ENCODE peak calls at places on chromosome 6, in five cellular contexts. One of them, this sample, is unnamed.

GRCh38 chr6:26576407-26576843 is 20.3 kb upstream of the ABT1 start:
- DNase-seq in coronary artery: no peak
- DNase-seq in stomach: no peak
- DNase-seq in CD8-positive, alpha-beta T cell: no peak
- DNase-seq in fibroblast of mammary gland: no peak
- DNase-seq in this sample: no peak

GRCh38 chr6:150617496-150618460 is 18.1 kb downstream of the PLEKHG1 start:
- DNase-seq in coronary artery: no peak
- DNase-seq in stomach: no peak
- DNase-seq in CD8-positive, alpha-beta T cell: no peak
- DNase-seq in fibroblast of mammary gland: no peak
- DNase-seq in this sample: no peak

GRCh38 chr6:40848868-40849524 is 190.0 kb downstream of the UNC5CL start:
- DNase-seq in coronary artery: no peak
- DNase-seq in stomach: no peak
- DNase-seq in CD8-positive, alpha-beta T cell: no peak
- DNase-seq in fibroblast of mammary gland: no peak
- DNase-seq in this sample: no peak

GRCh38 chr6:143055213-143055612 is 5.5 kb upstream of the AIG1 start:
- DNase-seq in coronary artery: no peak
- DNase-seq in stomach: no peak
- DNase-seq in CD8-positive, alpha-beta T cell: no peak
- DNase-seq in fibroblast of mammary gland: no peak
- DNase-seq in this sample: no peak

GRCh38 chr6:113447088-113447831 is 409.9 kb upstream of the MARCKS start:
- DNase-seq in coronary artery: no peak
- DNase-seq in stomach: no peak
- DNase-seq in CD8-positive, alpha-beta T cell: no peak
- DNase-seq in fibroblast of mammary gland: peak
- DNase-seq in this sample: peak

GRCh38 chr6:43035495-43036194 is 14.2 kb downstream of the RRP36 start:
- DNase-seq in coronary artery: no peak
- DNase-seq in stomach: no peak
- DNase-seq in CD8-positive, alpha-beta T cell: no peak
- DNase-seq in fibroblast of mammary gland: no peak
- DNase-seq in this sample: no peak

GRCh38 chr6:158847786-158848185 is 28.6 kb upstream of the EZR start:
- DNase-seq in coronary artery: no peak
- DNase-seq in stomach: no peak
- DNase-seq in CD8-positive, alpha-beta T cell: no peak
- DNase-seq in fibroblast of mammary gland: no peak
- DNase-seq in this sample: no peak

GRCh38 chr6:10411915-10412164 is 3.0 kb downstream of the TFAP2A start:
- DNase-seq in coronary artery: peak
- DNase-seq in stomach: no peak
- DNase-seq in CD8-positive, alpha-beta T cell: no peak
- DNase-seq in fibroblast of mammary gland: peak
- DNase-seq in this sample: no peak

GRCh38 chr6:81253821-81254220 is 498.7 kb downstream of the TENT5A start:
- DNase-seq in coronary artery: no peak
- DNase-seq in stomach: no peak
- DNase-seq in CD8-positive, alpha-beta T cell: no peak
- DNase-seq in fibroblast of mammary gland: peak
- DNase-seq in this sample: no peak

GRCh38 chr6:151078655-151079054 is 161.1 kb upstream of the AKAP12 start:
- DNase-seq in coronary artery: no peak
- DNase-seq in stomach: no peak
- DNase-seq in CD8-positive, alpha-beta T cell: no peak
- DNase-seq in fibroblast of mammary gland: no peak
- DNase-seq in this sample: no peak

GRCh38 chr6:157779705-157780604 is 43.1 kb upstream of the SNX9 start:
- DNase-seq in coronary artery: no peak
- DNase-seq in stomach: no peak
- DNase-seq in CD8-positive, alpha-beta T cell: no peak
- DNase-seq in fibroblast of mammary gland: peak
- DNase-seq in this sample: no peak

GRCh38 chr6:42193491-42193894 is 1.3 kb downstream of the GUCA1B start:
- DNase-seq in coronary artery: no peak
- DNase-seq in stomach: no peak
- DNase-seq in CD8-positive, alpha-beta T cell: no peak
- DNase-seq in fibroblast of mammary gland: peak
- DNase-seq in this sample: peak

GRCh38 chr6:101830501-101831031 is 437.1 kb downstream of the GRIK2 start:
- DNase-seq in coronary artery: no peak
- DNase-seq in stomach: no peak
- DNase-seq in CD8-positive, alpha-beta T cell: no peak
- DNase-seq in fibroblast of mammary gland: peak
- DNase-seq in this sample: peak

GRCh38 chr6:153231048-153231635 is 100.1 kb upstream of the RGS17 start:
- DNase-seq in coronary artery: no peak
- DNase-seq in stomach: peak
- DNase-seq in CD8-positive, alpha-beta T cell: no peak
- DNase-seq in fibroblast of mammary gland: peak
- DNase-seq in this sample: peak

GRCh38 chr6:46044876-46045617 is 29.4 kb upstream of the CLIC5 start:
- DNase-seq in coronary artery: peak
- DNase-seq in stomach: peak
- DNase-seq in CD8-positive, alpha-beta T cell: no peak
- DNase-seq in fibroblast of mammary gland: peak
- DNase-seq in this sample: peak

GRCh38 chr6:40774932-40775331 is 187.8 kb upstream of the LRFN2 start:
- DNase-seq in coronary artery: no peak
- DNase-seq in stomach: no peak
- DNase-seq in CD8-positive, alpha-beta T cell: no peak
- DNase-seq in fibroblast of mammary gland: no peak
- DNase-seq in this sample: no peak

GRCh38 chr6:73329201-73329600 is 24.9 kb downstream of the DPPA5 start:
- DNase-seq in coronary artery: no peak
- DNase-seq in stomach: no peak
- DNase-seq in CD8-positive, alpha-beta T cell: no peak
- DNase-seq in fibroblast of mammary gland: no peak
- DNase-seq in this sample: no peak

GRCh38 chr6:126537437-126537836 is 197.5 kb downstream of the CENPW start:
- DNase-seq in coronary artery: no peak
- DNase-seq in stomach: no peak
- DNase-seq in CD8-positive, alpha-beta T cell: no peak
- DNase-seq in fibroblast of mammary gland: no peak
- DNase-seq in this sample: no peak

GRCh38 chr6:75204222-75204958 is 1.5 kb downstream of the COL12A1 start:
- DNase-seq in coronary artery: peak
- DNase-seq in stomach: peak
- DNase-seq in CD8-positive, alpha-beta T cell: no peak
- DNase-seq in fibroblast of mammary gland: peak
- DNase-seq in this sample: peak

GRCh38 chr6:75204959-75205775 is 686 bp downstream of the COL12A1 start:
- DNase-seq in coronary artery: peak
- DNase-seq in stomach: no peak
- DNase-seq in CD8-positive, alpha-beta T cell: no peak
- DNase-seq in fibroblast of mammary gland: peak
- DNase-seq in this sample: no peak

GRCh38 chr6:75207211-75207984 is 1.5 kb upstream of the COL12A1 start:
- DNase-seq in coronary artery: no peak
- DNase-seq in stomach: no peak
- DNase-seq in CD8-positive, alpha-beta T cell: no peak
- DNase-seq in fibroblast of mammary gland: peak
- DNase-seq in this sample: no peak

GRCh38 chr6:75206338-75207210 is 721 bp upstream of the COL12A1 start:
- DNase-seq in coronary artery: peak
- DNase-seq in stomach: no peak
- DNase-seq in CD8-positive, alpha-beta T cell: no peak
- DNase-seq in fibroblast of mammary gland: peak
- DNase-seq in this sample: no peak

GRCh38 chr6:75205776-75206334 is at the start of gene COL12A1:
- DNase-seq in coronary artery: peak
- DNase-seq in stomach: peak
- DNase-seq in CD8-positive, alpha-beta T cell: no peak
- DNase-seq in fibroblast of mammary gland: peak
- DNase-seq in this sample: peak
- H3K4me3 ChIP-seq in coronary artery: peak
- H3K4me3 ChIP-seq in stomach: peak
- H3K4me3 ChIP-seq in CD8-positive, alpha-beta T cell: peak
- H3K4me3 ChIP-seq in fibroblast of mammary gland: peak
- H3K4me3 ChIP-seq in this sample: peak

GRCh38 chr6:111800468-111800760 is 72.8 kb downstream of the FYN start:
- DNase-seq in coronary artery: no peak
- DNase-seq in stomach: no peak
- DNase-seq in CD8-positive, alpha-beta T cell: no peak
- DNase-seq in fibroblast of mammary gland: no peak
- DNase-seq in this sample: no peak
- H3K4me3 ChIP-seq in coronary artery: peak
- H3K4me3 ChIP-seq in stomach: no peak
- H3K4me3 ChIP-seq in CD8-positive, alpha-beta T cell: no peak
- H3K4me3 ChIP-seq in fibroblast of mammary gland: no peak
- H3K4me3 ChIP-seq in this sample: no peak

DNA sequence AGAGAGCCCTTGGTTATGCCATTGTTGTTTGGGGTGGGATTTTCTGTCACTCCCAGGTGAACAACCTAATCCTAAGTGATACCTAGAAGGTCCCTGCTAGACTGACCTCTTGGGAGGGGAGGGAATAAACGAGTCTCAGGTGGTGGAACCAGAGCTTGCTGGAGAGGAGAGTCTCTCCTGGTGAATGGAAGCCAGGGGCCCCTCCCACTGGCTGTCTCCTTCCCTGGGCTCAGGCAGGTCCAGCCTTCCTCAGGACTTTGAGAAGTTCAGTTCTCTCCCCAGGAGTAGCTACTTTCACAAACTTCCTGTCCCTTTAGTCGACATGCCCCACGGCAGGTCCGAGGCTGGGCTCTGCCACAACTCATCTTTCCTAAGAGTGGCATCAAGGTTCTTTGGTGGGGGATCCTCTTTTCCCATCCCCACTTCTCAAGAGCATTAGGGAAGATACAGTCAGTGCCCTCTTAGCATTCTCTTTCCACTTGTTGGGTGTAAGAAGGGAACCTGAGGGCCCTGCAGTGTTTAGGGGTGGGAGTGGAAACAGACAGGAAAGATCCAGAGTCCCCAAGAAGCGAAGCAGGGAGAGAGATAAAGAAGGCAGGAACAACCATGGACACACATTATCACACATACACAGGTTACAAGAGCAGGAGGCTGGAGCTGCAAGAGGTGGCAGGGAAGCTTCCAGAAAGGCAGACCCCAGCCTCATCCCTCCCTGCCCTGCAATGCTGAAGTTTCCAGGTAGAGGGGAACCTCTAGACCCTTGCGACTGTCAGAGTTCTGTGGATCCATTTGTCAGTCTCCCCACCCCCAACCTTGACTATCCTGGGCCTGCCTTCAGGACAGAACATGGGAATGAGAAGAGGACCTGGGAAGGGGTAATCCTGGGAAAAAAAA is 900 bp upstream of the GLP1R start:
- DNase-seq in coronary artery: no peak
- DNase-seq in stomach: no peak
- DNase-seq in CD8-positive, alpha-beta T cell: no peak
- DNase-seq in fibroblast of mammary gland: no peak
- DNase-seq in this sample: no peak
- H3K4me3 ChIP-seq in coronary artery: no peak
- H3K4me3 ChIP-seq in stomach: peak
- H3K4me3 ChIP-seq in CD8-positive, alpha-beta T cell: no peak
- H3K4me3 ChIP-seq in fibroblast of mammary gland: no peak
- H3K4me3 ChIP-seq in this sample: no peak

DNA sequence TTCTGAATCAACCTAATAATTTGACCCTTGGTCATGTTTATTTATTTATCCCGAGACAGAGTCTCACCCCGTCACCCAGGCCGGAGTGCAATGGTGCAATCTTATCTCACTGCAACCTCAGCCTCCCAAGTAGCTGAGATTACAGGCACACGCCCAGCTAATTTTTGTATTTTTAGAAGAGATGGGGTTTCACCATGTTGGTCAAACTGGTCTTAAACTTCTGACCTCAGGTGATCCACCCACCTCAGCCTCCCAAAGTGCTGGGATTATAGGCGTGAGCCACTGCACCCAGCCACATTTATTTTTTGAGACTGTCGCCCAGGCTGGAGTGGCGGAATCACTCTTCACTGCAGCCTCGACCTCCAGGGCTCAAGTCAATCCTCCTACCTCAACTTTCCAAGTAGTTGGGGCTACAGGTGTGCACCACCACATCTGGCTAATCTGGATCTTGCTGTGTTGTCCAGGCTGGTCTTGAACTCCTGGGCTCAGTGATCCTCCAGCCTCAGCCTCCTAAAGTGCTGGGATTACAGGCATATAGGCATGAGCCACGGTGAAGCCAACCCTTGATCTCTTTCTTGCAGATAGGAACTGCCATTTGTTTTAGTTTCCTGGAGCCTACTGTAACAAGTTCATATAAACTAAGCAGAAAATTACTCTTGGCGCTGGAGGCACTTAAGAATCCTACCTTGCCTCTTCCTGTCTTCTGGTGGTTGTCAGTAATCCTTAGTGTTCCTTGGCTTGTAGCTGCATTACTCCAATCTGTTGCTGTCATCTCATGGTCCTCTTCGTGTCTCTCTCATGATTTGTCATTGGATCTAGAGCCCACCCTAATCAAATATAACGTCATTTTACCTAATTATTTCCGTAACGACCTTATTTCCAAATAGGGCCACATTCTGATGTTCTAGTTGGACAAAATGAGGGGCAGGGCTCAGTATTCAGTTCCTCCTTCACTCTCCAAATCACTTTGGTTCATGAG is 2.3 kb downstream of the RPS18 start:
- DNase-seq in coronary artery: no peak
- DNase-seq in stomach: no peak
- DNase-seq in CD8-positive, alpha-beta T cell: no peak
- DNase-seq in fibroblast of mammary gland: no peak
- DNase-seq in this sample: no peak
- H3K4me3 ChIP-seq in coronary artery: peak
- H3K4me3 ChIP-seq in stomach: no peak
- H3K4me3 ChIP-seq in CD8-positive, alpha-beta T cell: no peak
- H3K4me3 ChIP-seq in fibroblast of mammary gland: peak
- H3K4me3 ChIP-seq in this sample: peak

DNA sequence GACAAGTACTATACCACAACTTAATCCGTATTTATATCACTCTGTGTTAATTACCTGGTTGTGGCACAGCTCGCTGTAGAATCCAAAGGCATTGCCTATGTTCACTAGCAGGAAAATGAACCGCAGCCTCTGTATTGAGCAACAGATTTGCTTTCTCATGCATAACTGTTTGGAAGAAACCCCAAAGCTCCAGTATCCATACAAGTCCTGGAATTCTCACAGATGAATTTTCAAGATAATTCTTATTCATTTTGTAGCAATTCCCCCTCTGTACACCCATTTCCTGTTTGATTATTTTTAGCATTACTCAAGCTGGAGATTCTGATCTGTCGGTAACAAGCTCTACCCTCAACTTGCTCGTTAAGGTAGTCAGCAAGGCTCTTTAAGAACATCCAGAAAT is 63.5 kb downstream of the STMND1 start:
- DNase-seq in coronary artery: no peak
- DNase-seq in stomach: no peak
- DNase-seq in CD8-positive, alpha-beta T cell: no peak
- DNase-seq in fibroblast of mammary gland: no peak
- DNase-seq in this sample: no peak
- H3K4me3 ChIP-seq in coronary artery: no peak
- H3K4me3 ChIP-seq in stomach: no peak
- H3K4me3 ChIP-seq in CD8-positive, alpha-beta T cell: no peak
- H3K4me3 ChIP-seq in fibroblast of mammary gland: no peak
- H3K4me3 ChIP-seq in this sample: no peak

DNA sequence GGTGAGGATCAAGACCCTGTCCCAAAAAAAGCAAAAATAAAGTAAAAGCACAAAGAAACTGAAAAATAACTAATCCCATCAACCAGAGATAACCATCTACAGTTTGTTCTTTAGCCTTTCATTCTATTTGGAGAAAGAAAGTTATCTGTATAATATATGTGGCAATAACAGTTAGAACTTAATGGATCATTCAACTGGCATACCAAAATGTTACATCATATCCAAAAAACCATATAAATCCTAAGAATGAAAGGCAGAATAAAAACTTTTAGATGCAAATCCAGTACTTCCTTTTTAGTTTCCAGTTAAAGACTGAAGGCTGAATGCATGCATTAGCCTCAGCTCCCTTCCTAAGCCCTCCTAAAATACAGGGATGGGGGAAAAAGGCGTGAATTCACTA is 25.2 kb downstream of the ILRUN start:
- DNase-seq in coronary artery: no peak
- DNase-seq in stomach: no peak
- DNase-seq in CD8-positive, alpha-beta T cell: no peak
- DNase-seq in fibroblast of mammary gland: peak
- DNase-seq in this sample: no peak
- H3K4me3 ChIP-seq in coronary artery: no peak
- H3K4me3 ChIP-seq in stomach: no peak
- H3K4me3 ChIP-seq in CD8-positive, alpha-beta T cell: peak
- H3K4me3 ChIP-seq in fibroblast of mammary gland: no peak
- H3K4me3 ChIP-seq in this sample: no peak